ENCODE peak calls at places on chromosomes 13 and 19, in seven cellular contexts. J is caudate nucleus; Z is effector CD4-positive, alpha-beta T cell; D is left cardiac atrium; C is activated T-cell treated with anti-CD3 and anti-CD28 coated beads, Interleukin-2, amount 50 U/mL, for 48 hours; O is T-helper 2 cell treated with Interferon-gamma antibody and Interleukin-4, amounts not matched to agents 5 μg/mL and 100 μg/mL, for 36 hours; Q is fibroblast of lung. T is an unnamed sample.

GRCh38 chr13:27182844-27183497 is 11.4 kb upstream of the USP12 start:
- DNase-seq in J (no peak), Z (no peak), D (peak), C (no peak), O (no peak), Q (peak), T (peak)

GRCh38 chr13:79393564-79394249 is 12.3 kb downstream of the RBM26 start:
- DNase-seq in J (no peak), Z (no peak), D (no peak), C (peak), O (no peak), Q (no peak), T (peak)

GRCh38 chr19:27776524-27776923 is 1436.4 kb downstream of the UQCRFS1 start:
- DNase-seq in J (no peak), Z (no peak), D (no peak), C (no peak), O (no peak), Q (no peak), T (no peak)

GRCh38 chr19:13120817-13121216 is 2.8 kb downstream of the NACC1 start:
- DNase-seq in J (no peak), Z (no peak), D (no peak), C (no peak), O (no peak), Q (peak), T (no peak)

GRCh38 chr13:37457594-37457993 is 141.0 kb downstream of the POSTN start:
- DNase-seq in J (no peak), Z (no peak), D (no peak), C (no peak), O (no peak), Q (no peak), T (no peak)

GRCh38 chr19:4380254-4380727 is 20.1 kb downstream of the SH3GL1 start:
- DNase-seq in J (no peak), Z (peak), D (peak), C (peak), O (no peak), Q (no peak), T (no peak)

GRCh38 chr13:49836516-49836915 is 44.0 kb upstream of the KPNA3 start:
- DNase-seq in J (no peak), Z (no peak), D (no peak), C (no peak), O (no peak), Q (no peak), T (peak)

GRCh38 chr13:43558942-43559341 is 227.8 kb downstream of the ENOX1 start:
- DNase-seq in J (no peak), Z (no peak), D (no peak), C (no peak), O (no peak), Q (no peak), T (no peak)

GRCh38 chr19:2294377-2295335 is 12.7 kb upstream of the PEAK3 start:
- DNase-seq in J (no peak), Z (no peak), D (peak), C (no peak), O (no peak), Q (peak), T (no peak)

GRCh38 chr13:74346960-74347359 is 212.8 kb upstream of the KLF12 start:
- DNase-seq in J (no peak), Z (no peak), D (no peak), C (no peak), O (no peak), Q (no peak), T (no peak)

GRCh38 chr19:3982701-3983541 is 2.3 kb downstream of the EEF2 start:
- DNase-seq in J (no peak), Z (no peak), D (no peak), C (peak), O (no peak), Q (peak), T (peak)

GRCh38 chr19:1429750-1430149 is 8.4 kb upstream of the RPS15 start:
- DNase-seq in J (no peak), Z (no peak), D (no peak), C (no peak), O (no peak), Q (no peak), T (no peak)

GRCh38 chr13:46686171-46686570 is 110.8 kb downstream of the ESD start:
- DNase-seq in J (no peak), Z (no peak), D (no peak), C (no peak), O (no peak), Q (no peak), T (no peak)

GRCh38 chr19:2544576-2545415 is 68.9 kb downstream of the GADD45B start:
- DNase-seq in J (no peak), Z (no peak), D (no peak), C (no peak), O (no peak), Q (peak), T (peak)

GRCh38 chr13:40613954-40614353 is 52.5 kb downstream of the FOXO1 start:
- DNase-seq in J (no peak), Z (no peak), D (no peak), C (no peak), O (no peak), Q (no peak), T (no peak)

GRCh38 chr19:41175825-41176734 is 16.9 kb upstream of the CYP2S1 start:
- DNase-seq in J (no peak), Z (no peak), D (peak), C (peak), O (peak), Q (peak), T (peak)

GRCh38 chr19:46606019-46606418 is 4.9 kb downstream of the CALM3 start:
- DNase-seq in J (no peak), Z (no peak), D (peak), C (peak), O (no peak), Q (no peak), T (no peak)

GRCh38 chr13:45737571-45738002 is 35.5 kb downstream of the CBY2 start:
- DNase-seq in J (no peak), Z (no peak), D (no peak), C (peak), O (no peak), Q (no peak), T (no peak)

GRCh38 chr19:48819366-48819816 is 8.6 kb upstream of the BCAT2 start:
- DNase-seq in J (no peak), Z (no peak), D (peak), C (no peak), O (no peak), Q (peak), T (peak)

GRCh38 chr13:77779461-77780272 is 82.2 kb downstream of the SLAIN1 start:
- DNase-seq in J (no peak), Z (no peak), D (no peak), C (no peak), O (peak), Q (peak), T (peak)

GRCh38 chr19:6214881-6215541 is 64.8 kb downstream of the MLLT1 start:
- DNase-seq in J (no peak), Z (no peak), D (no peak), C (no peak), O (no peak), Q (no peak), T (no peak)

GRCh38 chr13:76048675-76049396 is 412.7 kb downstream of the LMO7 start:
- DNase-seq in J (no peak), Z (no peak), D (no peak), C (no peak), O (no peak), Q (no peak), T (no peak)

GRCh38 chr19:33464010-33464732 is 57.4 kb downstream of the PEPD start:
- DNase-seq in J (no peak), Z (no peak), D (no peak), C (no peak), O (no peak), Q (no peak), T (no peak)

GRCh38 chr19:13036366-13036976 is 41.2 kb downstream of the NFIX start:
- DNase-seq in J (no peak), Z (no peak), D (peak), C (no peak), O (no peak), Q (peak), T (no peak)

GRCh38 chr19:5238700-5239099 is 101.9 kb downstream of the PTPRS start:
- DNase-seq in J (no peak), Z (no peak), D (no peak), C (no peak), O (no peak), Q (no peak), T (no peak)

GRCh38 chr19:16351133-16351809 is 26.6 kb downstream of the KLF2 start:
- DNase-seq in J (no peak), Z (no peak), D (no peak), C (no peak), O (no peak), Q (peak), T (peak)

GRCh38 chr13:26442541-26442940 is 114.9 kb upstream of the WASF3 start:
- DNase-seq in J (no peak), Z (no peak), D (no peak), C (no peak), O (no peak), Q (peak), T (no peak)

GRCh38 chr13:76762731-76763130 is 123.5 kb downstream of the KCTD12 start:
- DNase-seq in J (no peak), Z (no peak), D (no peak), C (no peak), O (no peak), Q (no peak), T (no peak)

GRCh38 chr19:16117594-16118033 is 5.9 kb downstream of the RAB8A start:
- DNase-seq in J (no peak), Z (no peak), D (no peak), C (peak), O (no peak), Q (no peak), T (no peak)

GRCh38 chr19:32316034-32316433 is 29.4 kb upstream of the ZNF507 start:
- DNase-seq in J (no peak), Z (no peak), D (no peak), C (no peak), O (no peak), Q (no peak), T (no peak)

GRCh38 chr13:29538625-29538976 is 56.9 kb downstream of the SLC7A1 start:
- DNase-seq in J (no peak), Z (no peak), D (no peak), C (no peak), O (no peak), Q (no peak), T (no peak)

GRCh38 chr13:46586766-46587509 is 34.0 kb downstream of the LRCH1 start:
- DNase-seq in J (no peak), Z (no peak), D (no peak), C (no peak), O (no peak), Q (peak), T (peak)

GRCh38 chr13:42078113-42078769 is 29.8 kb downstream of the DGKH start:
- DNase-seq in J (no peak), Z (no peak), D (no peak), C (no peak), O (no peak), Q (no peak), T (no peak)

GRCh38 chr19:44617481-44617880 is 4.1 kb downstream of the IGSF23 start:
- DNase-seq in J (no peak), Z (no peak), D (no peak), C (no peak), O (no peak), Q (peak), T (peak)

GRCh38 chr19:3224346-3225325 is at the start of gene CELF5:
- DNase-seq in J (no peak), Z (peak), D (peak), C (peak), O (peak), Q (no peak), T (no peak)

GRCh38 chr13:75222031-75222430 is 259.9 kb downstream of the TBC1D4 start:
- DNase-seq in J (no peak), Z (no peak), D (no peak), C (no peak), O (no peak), Q (peak), T (peak)

GRCh38 chr13:97280478-97280877 is 58.3 kb downstream of the MBNL2 start:
- DNase-seq in J (no peak), Z (no peak), D (no peak), C (no peak), O (no peak), Q (peak), T (peak)

GRCh38 chr19:16836115-16836905 is 7.1 kb downstream of the SIN3B start:
- DNase-seq in J (no peak), Z (no peak), D (no peak), C (peak), O (no peak), Q (peak), T (no peak)

T was measured in renal cortical epithelial cell.